ENCODE peak calls at places on chromosomes 3 and 15, in eight cellular contexts. Z is stimulated activated CD8-positive, alpha-beta memory T cell treated with anti-CD3 and anti-CD28 coated beads, Interleukin-7, amount 100 ng/mL, for 24 hours; N is bronchial epithelial cell; G is M059J; S is head of caudate nucleus; V is NCI-H345; R is stimulated activated naive CD8-positive, alpha-beta T cell treated with anti-CD3 and anti-CD28 coated beads, Interleukin-15, amount 100 ng/mL, for 72 hours; D is AG08395. C is an unnamed sample.
A peak's percentile ranks its signal among the peaks of the same experiment; 100 is the strongest.

GRCh38 chr3:64884574-64884973 is 196.8 kb upstream of the ADAMTS9 start:
- DNase-seq in Z (no peak), S (no peak), N (no peak), D (no peak), V (no peak), R (no peak), G (no peak), C (no peak)

GRCh38 chr3:152556731-152557254 is 278.1 kb upstream of the P2RY1 start:
- DNase-seq in V (no peak), S (no peak), Z (no peak), D (peak; percentile 10), R (no peak), G (peak; percentile 64), N (peak; percentile 64), C (peak; percentile 12)

GRCh38 chr15:79595995-79596622 is 164.0 kb downstream of the MINAR1 start:
- DNase-seq in N (peak; percentile 78), V (peak; percentile 84), D (peak; percentile 91), R (peak; percentile 80), S (peak; percentile 15), G (peak; percentile 81), Z (no peak), C (peak; percentile 59)

GRCh38 chr3:25747033-25747432 is 36.2 kb downstream of the NGLY1 start:
- DNase-seq in G (peak; percentile 2), V (no peak), D (no peak), R (no peak), S (no peak), Z (no peak), N (peak; percentile 82), C (no peak)

GRCh38 chr3:142028174-142028833 is 121.0 kb downstream of the TFDP2 start:
- DNase-seq in G (peak; percentile 87), Z (no peak), S (no peak), R (peak; percentile 34), V (peak; percentile 3), D (peak; percentile 48), N (peak; percentile 82), C (peak; percentile 38)

GRCh38 chr3:10160346-10160745 is 4.4 kb upstream of the IRAK2 start:
- DNase-seq in V (no peak), N (no peak), G (peak; percentile 50), R (no peak), Z (no peak), D (peak; percentile 46), S (no peak), C (no peak)

GRCh38 chr15:84681822-84682221 is 23.8 kb upstream of the NMB start:
- DNase-seq in D (no peak), R (no peak), V (no peak), S (no peak), N (peak; percentile 68), Z (no peak), G (peak; percentile 3), C (no peak)

GRCh38 chr3:152443212-152444023 is 174.7 kb downstream of the MBNL1 start:
- DNase-seq in Z (no peak), S (no peak), R (no peak), N (no peak), V (no peak), D (no peak), G (no peak), C (no peak)

GRCh38 chr15:78340243-78341056 is at the start of gene CRABP1:
- DNase-seq in D (no peak), R (no peak), Z (no peak), G (no peak), V (peak; percentile 10), S (no peak), N (no peak), C (no peak)

GRCh38 chr3:66997560-66998074 is 490 bp upstream of the KBTBD8 start:
- DNase-seq in D (no peak), Z (no peak), G (no peak), V (no peak), S (peak; percentile 34), N (no peak), R (no peak), C (no peak)

GRCh38 chr3:186960327-186960726 is 30.0 kb downstream of the ST6GAL1 start:
- DNase-seq in S (no peak), D (no peak), G (no peak), R (no peak), V (no peak), Z (no peak), N (no peak), C (no peak)

GRCh38 chr3:149634072-149634471 is 23.8 kb downstream of the WWTR1 start:
- DNase-seq in R (no peak), N (no peak), G (no peak), S (no peak), Z (no peak), V (no peak), D (no peak), C (no peak)

GRCh38 chr3:113054552-113054951 is 63.8 kb downstream of the GTPBP8 start:
- DNase-seq in D (peak; percentile 47), G (no peak), N (peak; percentile 80), V (no peak), S (no peak), Z (no peak), R (no peak), C (peak; percentile 8)

GRCh38 chr15:51737538-51738305 is at the start of gene LYSMD2:
- DNase-seq in Z (no peak), N (no peak), R (peak; percentile 75), S (peak; percentile 79), G (peak; percentile 39), D (peak; percentile 70), V (peak; percentile 47), C (peak; percentile 47)

GRCh38 chr15:68617001-68617400 is 38.2 kb downstream of the CORO2B start:
- DNase-seq in S (no peak), Z (no peak), G (peak; percentile 53), R (no peak), D (no peak), N (no peak), V (no peak), C (no peak)

GRCh38 chr3:137263982-137264777 is 306.4 kb downstream of the IL20RB start:
- DNase-seq in N (no peak), S (no peak), D (no peak), R (no peak), G (no peak), V (peak; percentile 86), Z (no peak), C (no peak)

GRCh38 chr3:165778456-165778855 is 58.8 kb downstream of the BCHE start:
- DNase-seq in V (no peak), D (no peak), S (no peak), Z (no peak), G (no peak), N (no peak), R (no peak), C (no peak)

GRCh38 chr15:66356069-66356358 is 471 bp downstream of the TIPIN start:
- DNase-seq in N (peak; percentile 8), S (no peak), V (no peak), Z (no peak), D (no peak), R (no peak), G (no peak), C (no peak)

C was measured in hepatic stellate cell.